ENCODE peak calls at places on chromosome 5, in five cellular contexts. One of them, this sample, is unnamed. For H3K36me3, the result is how much of the 10 kb centered on the place peaks cover.

GRCh38 chr5:89988998-89989690 is 420.4 kb downstream of the CETN3 start:
- DNase-seq in kidney: no peak
- DNase-seq in left ventricle myocardium inferior: peak
- DNase-seq in esophagus squamous epithelium: no peak
- DNase-seq in endodermal cell: no peak
- DNase-seq in this sample: no peak

GRCh38 chr5:67143549-67143948 is 53.0 kb downstream of the CD180 start:
- DNase-seq in left ventricle myocardium inferior: no peak
- DNase-seq in kidney: no peak
- DNase-seq in esophagus squamous epithelium: no peak
- DNase-seq in endodermal cell: no peak
- DNase-seq in this sample: no peak

GRCh38 chr5:122653087-122654017 is 121.5 kb upstream of the SNX2 start:
- DNase-seq in left ventricle myocardium inferior: no peak
- DNase-seq in esophagus squamous epithelium: no peak
- DNase-seq in endodermal cell: no peak
- DNase-seq in kidney: no peak
- DNase-seq in this sample: no peak

GRCh38 chr5:171316258-171317121 is 7.4 kb downstream of the TLX3 start:
- DNase-seq in endodermal cell: peak
- DNase-seq in left ventricle myocardium inferior: no peak
- DNase-seq in esophagus squamous epithelium: no peak
- DNase-seq in kidney: no peak
- DNase-seq in this sample: no peak

GRCh38 chr5:146816775-146817387 is 61.7 kb downstream of the PPP2R2B start:
- DNase-seq in kidney: no peak
- DNase-seq in endodermal cell: peak
- DNase-seq in esophagus squamous epithelium: no peak
- DNase-seq in left ventricle myocardium inferior: no peak
- DNase-seq in this sample: no peak

GRCh38 chr5:178145965-178146820 is 7.5 kb downstream of the NHP2 start:
- DNase-seq in esophagus squamous epithelium: no peak
- DNase-seq in left ventricle myocardium inferior: peak
- DNase-seq in kidney: peak
- DNase-seq in endodermal cell: peak
- DNase-seq in this sample: peak

GRCh38 chr5:154402611-154403010 is 43.2 kb upstream of the SAP30L start:
- DNase-seq in left ventricle myocardium inferior: no peak
- DNase-seq in esophagus squamous epithelium: no peak
- DNase-seq in endodermal cell: no peak
- DNase-seq in kidney: no peak
- DNase-seq in this sample: no peak

GRCh38 chr5:122313001-122313402 is 965 bp downstream of the SNCAIP start:
- DNase-seq in endodermal cell: peak
- DNase-seq in kidney: peak
- DNase-seq in left ventricle myocardium inferior: no peak
- DNase-seq in esophagus squamous epithelium: no peak
- DNase-seq in this sample: peak

GRCh38 chr5:173291722-173292658 is 36.2 kb downstream of the STC2 start:
- DNase-seq in esophagus squamous epithelium: no peak
- DNase-seq in endodermal cell: peak
- DNase-seq in left ventricle myocardium inferior: no peak
- DNase-seq in kidney: no peak
- DNase-seq in this sample: no peak

GRCh38 chr5:66587771-66588170 is 8.4 kb upstream of the MAST4 start:
- DNase-seq in endodermal cell: no peak
- DNase-seq in kidney: no peak
- DNase-seq in esophagus squamous epithelium: no peak
- DNase-seq in left ventricle myocardium inferior: no peak
- DNase-seq in this sample: no peak

GRCh38 chr5:141883184-141883947 is 5.2 kb upstream of the PCDH1 start:
- DNase-seq in left ventricle myocardium inferior: peak
- DNase-seq in kidney: peak
- DNase-seq in endodermal cell: peak
- DNase-seq in esophagus squamous epithelium: no peak
- DNase-seq in this sample: peak

GRCh38 chr5:54288568-54289217 is 21.7 kb downstream of the ARL15 start:
- DNase-seq in esophagus squamous epithelium: no peak
- DNase-seq in left ventricle myocardium inferior: no peak
- DNase-seq in endodermal cell: no peak
- DNase-seq in kidney: no peak
- DNase-seq in this sample: no peak

GRCh38 chr5:178454308-178454707 is 135.9 kb downstream of the COL23A1 start:
- DNase-seq in left ventricle myocardium inferior: no peak
- DNase-seq in kidney: no peak
- DNase-seq in esophagus squamous epithelium: no peak
- DNase-seq in endodermal cell: peak
- DNase-seq in this sample: no peak

GRCh38 chr5:66010476-66010875 is 84.1 kb downstream of the ERBIN start:
- DNase-seq in esophagus squamous epithelium: no peak
- DNase-seq in endodermal cell: no peak
- DNase-seq in kidney: no peak
- DNase-seq in left ventricle myocardium inferior: no peak
- DNase-seq in this sample: no peak

GRCh38 chr5:36389245-36389644 is 87.5 kb upstream of the RANBP3L start:
- DNase-seq in left ventricle myocardium inferior: no peak
- DNase-seq in kidney: no peak
- DNase-seq in esophagus squamous epithelium: no peak
- DNase-seq in endodermal cell: no peak
- DNase-seq in this sample: no peak

GRCh38 chr5:5409151-5409810 is 13.2 kb upstream of the ICE1 start:
- DNase-seq in kidney: no peak
- DNase-seq in left ventricle myocardium inferior: no peak
- DNase-seq in esophagus squamous epithelium: no peak
- DNase-seq in endodermal cell: no peak
- DNase-seq in this sample: peak

GRCh38 chr5:130871346-130872086 is 293.5 kb downstream of the HINT1 start:
- DNase-seq in endodermal cell: peak
- DNase-seq in esophagus squamous epithelium: no peak
- DNase-seq in left ventricle myocardium inferior: peak
- DNase-seq in kidney: no peak
- DNase-seq in this sample: no peak

GRCh38 chr5:139711852-139712171 is 63.7 kb downstream of the CXXC5 start:
- DNase-seq in endodermal cell: peak
- DNase-seq in kidney: no peak
- DNase-seq in esophagus squamous epithelium: no peak
- DNase-seq in left ventricle myocardium inferior: no peak
- DNase-seq in this sample: no peak

GRCh38 chr5:180201051-180201987 is 7.7 kb downstream of the RASGEF1C start:
- DNase-seq in esophagus squamous epithelium: no peak
- DNase-seq in endodermal cell: peak
- DNase-seq in left ventricle myocardium inferior: no peak
- DNase-seq in kidney: no peak
- DNase-seq in this sample: peak

GRCh38 chr5:1784197-1785050 is 15.2 kb downstream of the MRPL36 start:
- DNase-seq in kidney: peak
- DNase-seq in endodermal cell: no peak
- DNase-seq in left ventricle myocardium inferior: peak
- DNase-seq in esophagus squamous epithelium: no peak
- DNase-seq in this sample: no peak

GRCh38 chr5:150656191-150657132 is 4.6 kb upstream of the MYOZ3 start:
- DNase-seq in kidney: peak
- DNase-seq in left ventricle myocardium inferior: peak
- DNase-seq in esophagus squamous epithelium: no peak
- DNase-seq in endodermal cell: peak
- DNase-seq in this sample: peak

GRCh38 chr5:141392429-141393198 is at the start of gene PCDHGA8:
- DNase-seq in endodermal cell: no peak
- DNase-seq in kidney: no peak
- DNase-seq in esophagus squamous epithelium: no peak
- DNase-seq in left ventricle myocardium inferior: no peak
- DNase-seq in this sample: no peak

GRCh38 chr5:139566611-139567010 is 5.5 kb downstream of the UBE2D2 start:
- DNase-seq in esophagus squamous epithelium: no peak
- DNase-seq in left ventricle myocardium inferior: no peak
- DNase-seq in kidney: no peak
- DNase-seq in endodermal cell: no peak
- DNase-seq in this sample: no peak

GRCh38 chr5:55146543-55147151 is 13.3 kb upstream of the GPX8 start:
- DNase-seq in esophagus squamous epithelium: no peak
- DNase-seq in kidney: peak
- DNase-seq in left ventricle myocardium inferior: peak
- DNase-seq in endodermal cell: peak
- DNase-seq in this sample: peak

GRCh38 chr5:25515525-25515924 is 870.7 kb upstream of the CDH10 start:
- DNase-seq in endodermal cell: peak
- DNase-seq in kidney: no peak
- DNase-seq in esophagus squamous epithelium: no peak
- DNase-seq in left ventricle myocardium inferior: no peak
- DNase-seq in this sample: no peak

GRCh38 chr5:100676807-100677631 is 141.8 kb downstream of the FAM174A start:
- DNase-seq in esophagus squamous epithelium: no peak
- DNase-seq in kidney: no peak
- DNase-seq in left ventricle myocardium inferior: no peak
- DNase-seq in endodermal cell: no peak
- DNase-seq in this sample: no peak

GRCh38 chr5:9622891-9623547 is 7.1 kb downstream of the TAS2R1 start:
- DNase-seq in endodermal cell: no peak
- DNase-seq in left ventricle myocardium inferior: no peak
- DNase-seq in esophagus squamous epithelium: no peak
- DNase-seq in kidney: no peak
- DNase-seq in this sample: no peak

GRCh38 chr5:136457390-136458094 is 92.2 kb upstream of the TRPC7 start:
- DNase-seq in endodermal cell: no peak
- DNase-seq in left ventricle myocardium inferior: no peak
- DNase-seq in kidney: no peak
- DNase-seq in esophagus squamous epithelium: no peak
- DNase-seq in this sample: no peak

GRCh38 chr5:118224546-118224945 is 763.8 kb downstream of the DTWD2 start:
- DNase-seq in esophagus squamous epithelium: no peak
- DNase-seq in endodermal cell: no peak
- DNase-seq in kidney: no peak
- DNase-seq in left ventricle myocardium inferior: no peak
- DNase-seq in this sample: no peak

GRCh38 chr5:33558489-33558888 is 117.7 kb downstream of the TARS1 start:
- DNase-seq in left ventricle myocardium inferior: no peak
- DNase-seq in endodermal cell: no peak
- DNase-seq in kidney: no peak
- DNase-seq in esophagus squamous epithelium: no peak
- DNase-seq in this sample: no peak

GRCh38 chr5:132607133-132607532 is 50.4 kb downstream of the RAD50 start:
- DNase-seq in left ventricle myocardium inferior: no peak
- DNase-seq in esophagus squamous epithelium: no peak
- DNase-seq in kidney: no peak
- DNase-seq in endodermal cell: no peak
- DNase-seq in this sample: no peak

GRCh38 chr5:100709771-100710170 is 174.6 kb downstream of the FAM174A start:
- DNase-seq in kidney: no peak
- DNase-seq in left ventricle myocardium inferior: no peak
- DNase-seq in esophagus squamous epithelium: no peak
- DNase-seq in endodermal cell: no peak
- DNase-seq in this sample: no peak

GRCh38 chr5:154422298-154422697 is 23.5 kb upstream of the SAP30L start:
- DNase-seq in esophagus squamous epithelium: no peak
- DNase-seq in left ventricle myocardium inferior: no peak
- DNase-seq in kidney: no peak
- DNase-seq in endodermal cell: no peak
- DNase-seq in this sample: no peak

GRCh38 chr5:1315709-1316587 is 21.1 kb upstream of the TERT start:
- DNase-seq in kidney: peak
- DNase-seq in endodermal cell: peak
- DNase-seq in esophagus squamous epithelium: no peak
- DNase-seq in left ventricle myocardium inferior: no peak
- DNase-seq in this sample: no peak

GRCh38 chr5:42656661-42657035 is 100.0 kb upstream of the CCDC152 start:
- DNase-seq in esophagus squamous epithelium: no peak
- DNase-seq in left ventricle myocardium inferior: no peak
- DNase-seq in kidney: no peak
- DNase-seq in endodermal cell: no peak
- DNase-seq in this sample: no peak

GRCh38 chr5:151495330-151495729 is 47.9 kb downstream of the SLC36A1 start:
- DNase-seq in kidney: no peak
- DNase-seq in endodermal cell: no peak
- DNase-seq in esophagus squamous epithelium: no peak
- DNase-seq in left ventricle myocardium inferior: no peak
- DNase-seq in this sample: no peak

GRCh38 chr5:143231973-143232812 is 171.3 kb downstream of the NR3C1 start:
- DNase-seq in left ventricle myocardium inferior: no peak
- DNase-seq in endodermal cell: no peak
- DNase-seq in kidney: no peak
- DNase-seq in esophagus squamous epithelium: no peak
- DNase-seq in this sample: no peak
- H3K4me3 ChIP-seq in left ventricle myocardium inferior: no peak
- H3K4me3 ChIP-seq in endodermal cell: no peak
- H3K4me3 ChIP-seq in kidney: no peak
- H3K4me3 ChIP-seq in esophagus squamous epithelium: no peak
- H3K4me3 ChIP-seq in this sample: no peak

DNA sequence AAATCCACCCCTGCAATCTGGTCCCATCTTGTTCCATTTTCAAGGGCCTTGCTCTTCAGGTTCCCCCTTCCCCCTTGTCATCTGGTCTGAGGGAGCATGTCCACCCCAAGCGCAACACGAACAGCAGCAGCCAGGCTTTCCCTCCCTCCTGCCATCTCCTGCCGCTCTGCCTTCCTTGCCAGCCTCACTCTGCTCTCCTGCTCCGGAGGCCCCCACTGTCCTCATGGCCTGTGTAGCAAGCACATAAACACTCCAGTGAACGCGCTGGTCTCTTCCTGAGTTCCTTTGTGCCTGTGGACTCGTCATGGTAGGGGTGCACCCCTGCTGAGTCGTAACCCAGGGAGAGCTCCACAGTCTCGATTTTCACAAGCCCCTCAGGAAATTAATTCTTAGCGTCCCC is 29.9 kb downstream of the TENT4A start:
- DNase-seq in kidney: no peak
- DNase-seq in esophagus squamous epithelium: no peak
- DNase-seq in endodermal cell: no peak
- DNase-seq in left ventricle myocardium inferior: no peak
- DNase-seq in this sample: no peak
- H3K36me3 ChIP-seq in kidney: under half
- H3K36me3 ChIP-seq in esophagus squamous epithelium: under half
- H3K36me3 ChIP-seq in endodermal cell: half or more
- H3K36me3 ChIP-seq in left ventricle myocardium inferior: half or more
- H3K36me3 ChIP-seq in this sample: half or more

GRCh38 chr5:34919077-34919476 is 3.6 kb downstream of the BRIX1 start:
- DNase-seq in kidney: no peak
- DNase-seq in esophagus squamous epithelium: no peak
- DNase-seq in left ventricle myocardium inferior: no peak
- DNase-seq in endodermal cell: no peak
- DNase-seq in this sample: no peak
- H3K4me3 ChIP-seq in kidney: no peak
- H3K4me3 ChIP-seq in esophagus squamous epithelium: no peak
- H3K4me3 ChIP-seq in left ventricle myocardium inferior: no peak
- H3K4me3 ChIP-seq in endodermal cell: no peak
- H3K4me3 ChIP-seq in this sample: no peak

DNA sequence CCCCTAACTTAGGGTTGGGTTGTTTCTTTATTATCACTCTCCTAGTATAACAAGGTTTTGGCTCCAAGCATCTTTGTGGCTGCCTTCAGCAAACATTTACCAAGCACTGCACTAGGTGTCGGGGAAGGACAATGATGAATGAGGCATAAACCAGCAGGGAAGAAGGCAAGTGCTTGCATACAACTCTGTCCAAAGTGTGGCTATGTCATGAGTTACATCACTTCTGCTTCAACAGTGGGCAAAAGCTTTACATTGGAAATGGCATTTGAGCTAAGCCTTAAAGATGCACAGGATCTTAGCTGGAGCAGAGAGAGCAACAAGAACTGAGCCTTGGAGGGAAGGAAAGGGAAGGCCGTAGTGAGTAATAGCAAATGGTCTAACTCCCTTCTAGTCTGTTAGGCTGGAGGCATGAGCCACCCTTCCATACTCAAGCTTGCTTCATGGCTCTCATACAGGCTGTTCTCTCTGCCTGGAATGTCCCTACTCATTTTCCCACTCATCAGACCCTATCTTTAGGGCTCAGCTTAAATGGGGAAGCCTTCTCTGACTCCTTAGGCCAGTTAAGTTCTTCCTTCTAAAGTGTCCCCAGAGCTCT is 121.8 kb downstream of the SEMA6A start:
- DNase-seq in esophagus squamous epithelium: no peak
- DNase-seq in left ventricle myocardium inferior: no peak
- DNase-seq in kidney: no peak
- DNase-seq in endodermal cell: peak
- DNase-seq in this sample: no peak
- H3K36me3 ChIP-seq in esophagus squamous epithelium: under half
- H3K36me3 ChIP-seq in left ventricle myocardium inferior: under half
- H3K36me3 ChIP-seq in kidney: under half
- H3K36me3 ChIP-seq in endodermal cell: under half
- H3K36me3 ChIP-seq in this sample: under half